ENCODE peak calls at places on chromosomes 3 and 15, in eight cellular contexts. One of them, this sample, is unnamed.

GRCh38 chr3:189372205-189372764 is 200.5 kb downstream of the TPRG1 start:
- DNase-seq in cardiac septum: no peak
- DNase-seq in breast epithelium: no peak
- DNase-seq in iPS-NIHi11: no peak
- DNase-seq in NCI-H524 treated with DMSO at 0.1 percent for 48 hours: no peak
- DNase-seq in progenitor cell of endocrine pancreas: no peak
- DNase-seq in stromal cell of bone marrow: no peak
- DNase-seq in T-helper 2 cell: peak
- DNase-seq in this sample: no peak

GRCh38 chr15:82567661-82568060 is 27.4 kb upstream of the RPS17 start:
- DNase-seq in cardiac septum: peak
- DNase-seq in iPS-NIHi11: no peak
- DNase-seq in progenitor cell of endocrine pancreas: no peak
- DNase-seq in breast epithelium: no peak
- DNase-seq in stromal cell of bone marrow: no peak
- DNase-seq in NCI-H524 treated with DMSO at 0.1 percent for 48 hours: no peak
- DNase-seq in T-helper 2 cell: no peak
- DNase-seq in this sample: no peak

GRCh38 chr15:31323627-31324026 is 3.0 kb upstream of the KLF13 start:
- DNase-seq in iPS-NIHi11: no peak
- DNase-seq in NCI-H524 treated with DMSO at 0.1 percent for 48 hours: no peak
- DNase-seq in progenitor cell of endocrine pancreas: no peak
- DNase-seq in cardiac septum: no peak
- DNase-seq in T-helper 2 cell: no peak
- DNase-seq in breast epithelium: no peak
- DNase-seq in stromal cell of bone marrow: no peak
- DNase-seq in this sample: no peak

GRCh38 chr15:90845201-90845949 is 23.0 kb upstream of the FURIN start:
- DNase-seq in NCI-H524 treated with DMSO at 0.1 percent for 48 hours: no peak
- DNase-seq in progenitor cell of endocrine pancreas: no peak
- DNase-seq in cardiac septum: peak
- DNase-seq in stromal cell of bone marrow: peak
- DNase-seq in T-helper 2 cell: peak
- DNase-seq in iPS-NIHi11: no peak
- DNase-seq in breast epithelium: no peak
- DNase-seq in this sample: peak

GRCh38 chr3:49689046-49689886 is at the start of the genes MST1 and RNF123:
- DNase-seq in NCI-H524 treated with DMSO at 0.1 percent for 48 hours: no peak
- DNase-seq in stromal cell of bone marrow: peak
- DNase-seq in T-helper 2 cell: peak
- DNase-seq in progenitor cell of endocrine pancreas: peak
- DNase-seq in iPS-NIHi11: peak
- DNase-seq in breast epithelium: peak
- DNase-seq in cardiac septum: peak
- DNase-seq in this sample: no peak

GRCh38 chr15:61712124-61712759 is 348.0 kb downstream of the VPS13C start:
- DNase-seq in breast epithelium: no peak
- DNase-seq in stromal cell of bone marrow: no peak
- DNase-seq in NCI-H524 treated with DMSO at 0.1 percent for 48 hours: no peak
- DNase-seq in progenitor cell of endocrine pancreas: no peak
- DNase-seq in iPS-NIHi11: no peak
- DNase-seq in cardiac septum: no peak
- DNase-seq in T-helper 2 cell: no peak
- DNase-seq in this sample: no peak

GRCh38 chr3:126621627-126622345 is 33.1 kb downstream of the TXNRD3 start:
- DNase-seq in cardiac septum: no peak
- DNase-seq in T-helper 2 cell: no peak
- DNase-seq in progenitor cell of endocrine pancreas: no peak
- DNase-seq in breast epithelium: no peak
- DNase-seq in stromal cell of bone marrow: no peak
- DNase-seq in iPS-NIHi11: no peak
- DNase-seq in NCI-H524 treated with DMSO at 0.1 percent for 48 hours: no peak
- DNase-seq in this sample: no peak

GRCh38 chr3:128427175-128427857 is 39.4 kb downstream of the DNAJB8 start:
- DNase-seq in NCI-H524 treated with DMSO at 0.1 percent for 48 hours: peak
- DNase-seq in breast epithelium: no peak
- DNase-seq in stromal cell of bone marrow: no peak
- DNase-seq in cardiac septum: no peak
- DNase-seq in T-helper 2 cell: no peak
- DNase-seq in progenitor cell of endocrine pancreas: no peak
- DNase-seq in iPS-NIHi11: no peak
- DNase-seq in this sample: peak

GRCh38 chr15:43204016-43204901 is 16.6 kb downstream of the EPB42 start:
- DNase-seq in breast epithelium: no peak
- DNase-seq in stromal cell of bone marrow: no peak
- DNase-seq in NCI-H524 treated with DMSO at 0.1 percent for 48 hours: no peak
- DNase-seq in cardiac septum: no peak
- DNase-seq in T-helper 2 cell: peak
- DNase-seq in progenitor cell of endocrine pancreas: no peak
- DNase-seq in iPS-NIHi11: peak
- DNase-seq in this sample: peak

GRCh38 chr3:129961142-129961541 is 13.4 kb upstream of the TRH start:
- DNase-seq in iPS-NIHi11: no peak
- DNase-seq in NCI-H524 treated with DMSO at 0.1 percent for 48 hours: no peak
- DNase-seq in cardiac septum: no peak
- DNase-seq in progenitor cell of endocrine pancreas: no peak
- DNase-seq in T-helper 2 cell: no peak
- DNase-seq in breast epithelium: no peak
- DNase-seq in stromal cell of bone marrow: no peak
- DNase-seq in this sample: no peak

GRCh38 chr15:58522391-58522790 is 90.6 kb downstream of the LIPC start:
- DNase-seq in stromal cell of bone marrow: no peak
- DNase-seq in iPS-NIHi11: no peak
- DNase-seq in cardiac septum: peak
- DNase-seq in NCI-H524 treated with DMSO at 0.1 percent for 48 hours: no peak
- DNase-seq in progenitor cell of endocrine pancreas: no peak
- DNase-seq in breast epithelium: no peak
- DNase-seq in T-helper 2 cell: no peak
- DNase-seq in this sample: no peak

GRCh38 chr3:124837730-124838186 is 49.4 kb downstream of the ITGB5 start:
- DNase-seq in iPS-NIHi11: peak
- DNase-seq in T-helper 2 cell: no peak
- DNase-seq in breast epithelium: no peak
- DNase-seq in progenitor cell of endocrine pancreas: no peak
- DNase-seq in cardiac septum: no peak
- DNase-seq in stromal cell of bone marrow: peak
- DNase-seq in NCI-H524 treated with DMSO at 0.1 percent for 48 hours: no peak
- DNase-seq in this sample: no peak

GRCh38 chr3:54755746-54756145 is 172.1 kb downstream of the LRTM1 start:
- DNase-seq in progenitor cell of endocrine pancreas: no peak
- DNase-seq in breast epithelium: no peak
- DNase-seq in cardiac septum: no peak
- DNase-seq in NCI-H524 treated with DMSO at 0.1 percent for 48 hours: no peak
- DNase-seq in iPS-NIHi11: no peak
- DNase-seq in T-helper 2 cell: no peak
- DNase-seq in stromal cell of bone marrow: no peak
- DNase-seq in this sample: no peak

GRCh38 chr15:73335026-73335425 is 33.7 kb downstream of the HCN4 start:
- DNase-seq in iPS-NIHi11: no peak
- DNase-seq in stromal cell of bone marrow: no peak
- DNase-seq in NCI-H524 treated with DMSO at 0.1 percent for 48 hours: no peak
- DNase-seq in cardiac septum: no peak
- DNase-seq in T-helper 2 cell: no peak
- DNase-seq in breast epithelium: no peak
- DNase-seq in progenitor cell of endocrine pancreas: no peak
- DNase-seq in this sample: no peak

GRCh38 chr15:81888748-81889479 is 156.9 kb downstream of the MEX3B start:
- DNase-seq in cardiac septum: no peak
- DNase-seq in T-helper 2 cell: no peak
- DNase-seq in NCI-H524 treated with DMSO at 0.1 percent for 48 hours: no peak
- DNase-seq in iPS-NIHi11: no peak
- DNase-seq in progenitor cell of endocrine pancreas: no peak
- DNase-seq in stromal cell of bone marrow: peak
- DNase-seq in breast epithelium: no peak
- DNase-seq in this sample: no peak

GRCh38 chr3:126849768-126850167 is 133.1 kb upstream of the PLXNA1 start:
- DNase-seq in cardiac septum: no peak
- DNase-seq in breast epithelium: no peak
- DNase-seq in T-helper 2 cell: no peak
- DNase-seq in stromal cell of bone marrow: no peak
- DNase-seq in iPS-NIHi11: no peak
- DNase-seq in NCI-H524 treated with DMSO at 0.1 percent for 48 hours: no peak
- DNase-seq in progenitor cell of endocrine pancreas: no peak
- DNase-seq in this sample: no peak

GRCh38 chr15:95247068-95247984 is 1016.0 kb downstream of the MCTP2 start:
- DNase-seq in cardiac septum: no peak
- DNase-seq in breast epithelium: no peak
- DNase-seq in progenitor cell of endocrine pancreas: no peak
- DNase-seq in NCI-H524 treated with DMSO at 0.1 percent for 48 hours: no peak
- DNase-seq in stromal cell of bone marrow: peak
- DNase-seq in iPS-NIHi11: no peak
- DNase-seq in T-helper 2 cell: no peak
- DNase-seq in this sample: no peak

GRCh38 chr15:74869726-74870407 is 3.3 kb downstream of the SCAMP2 start:
- DNase-seq in NCI-H524 treated with DMSO at 0.1 percent for 48 hours: no peak
- DNase-seq in T-helper 2 cell: peak
- DNase-seq in stromal cell of bone marrow: no peak
- DNase-seq in iPS-NIHi11: no peak
- DNase-seq in cardiac septum: peak
- DNase-seq in progenitor cell of endocrine pancreas: no peak
- DNase-seq in breast epithelium: peak
- DNase-seq in this sample: no peak

GRCh38 chr15:52180196-52180835 is 10.9 kb downstream of the GNB5 start:
- DNase-seq in NCI-H524 treated with DMSO at 0.1 percent for 48 hours: no peak
- DNase-seq in stromal cell of bone marrow: no peak
- DNase-seq in breast epithelium: peak
- DNase-seq in T-helper 2 cell: peak
- DNase-seq in iPS-NIHi11: peak
- DNase-seq in cardiac septum: no peak
- DNase-seq in progenitor cell of endocrine pancreas: no peak
- DNase-seq in this sample: no peak

GRCh38 chr3:149245738-149246451 is 24.3 kb upstream of the CP start:
- DNase-seq in breast epithelium: no peak
- DNase-seq in T-helper 2 cell: peak
- DNase-seq in iPS-NIHi11: no peak
- DNase-seq in progenitor cell of endocrine pancreas: no peak
- DNase-seq in cardiac septum: no peak
- DNase-seq in NCI-H524 treated with DMSO at 0.1 percent for 48 hours: no peak
- DNase-seq in stromal cell of bone marrow: no peak
- DNase-seq in this sample: no peak

GRCh38 chr3:54822206-54822605 is 105.7 kb downstream of the LRTM1 start:
- DNase-seq in breast epithelium: peak
- DNase-seq in iPS-NIHi11: no peak
- DNase-seq in NCI-H524 treated with DMSO at 0.1 percent for 48 hours: no peak
- DNase-seq in cardiac septum: no peak
- DNase-seq in stromal cell of bone marrow: peak
- DNase-seq in T-helper 2 cell: no peak
- DNase-seq in progenitor cell of endocrine pancreas: no peak
- DNase-seq in this sample: peak

GRCh38 chr15:68594533-68595259 is 15.9 kb downstream of the CORO2B start:
- DNase-seq in stromal cell of bone marrow: no peak
- DNase-seq in T-helper 2 cell: no peak
- DNase-seq in iPS-NIHi11: no peak
- DNase-seq in progenitor cell of endocrine pancreas: no peak
- DNase-seq in cardiac septum: no peak
- DNase-seq in NCI-H524 treated with DMSO at 0.1 percent for 48 hours: no peak
- DNase-seq in breast epithelium: no peak
- DNase-seq in this sample: no peak

GRCh38 chr15:78923480-78924360 is 21.1 kb downstream of the CTSH start:
- DNase-seq in NCI-H524 treated with DMSO at 0.1 percent for 48 hours: no peak
- DNase-seq in T-helper 2 cell: no peak
- DNase-seq in progenitor cell of endocrine pancreas: no peak
- DNase-seq in stromal cell of bone marrow: no peak
- DNase-seq in breast epithelium: no peak
- DNase-seq in iPS-NIHi11: no peak
- DNase-seq in cardiac septum: no peak
- DNase-seq in this sample: no peak

GRCh38 chr3:59006791-59007517 is 42.9 kb downstream of the CFAP20DC start:
- DNase-seq in progenitor cell of endocrine pancreas: no peak
- DNase-seq in NCI-H524 treated with DMSO at 0.1 percent for 48 hours: peak
- DNase-seq in iPS-NIHi11: no peak
- DNase-seq in cardiac septum: no peak
- DNase-seq in breast epithelium: no peak
- DNase-seq in T-helper 2 cell: no peak
- DNase-seq in stromal cell of bone marrow: no peak
- DNase-seq in this sample: peak